ENCODE peak calls at places on chromosomes 7 and 10, in five cellular contexts. R, Z, E, M and I are unnamed samples.

GRCh38 chr7:38775503-38775902 is 133.5 kb downstream of the VPS41 start:
- DNase-seq in R (no peak), M (no peak), Z (peak; percentile 55), E (no peak), I (no peak)

GRCh38 chr7:1042161-1042833 is 2.0 kb upstream of the GPR146 start:
- DNase-seq in E (no peak), M (no peak), Z (no peak), R (no peak), I (peak; percentile 74)

GRCh38 chr10:104735036-104735435 is 93.9 kb downstream of the SORCS3 start:
- DNase-seq in E (no peak), Z (peak; percentile 59), M (peak; percentile 64), R (no peak), I (no peak)

GRCh38 chr7:112986256-112987031 is 100.2 kb downstream of the GPR85 start:
- DNase-seq in R (no peak), M (no peak), E (no peak), Z (no peak), I (no peak)

GRCh38 chr7:76063525-76063924 is 15.6 kb downstream of the MDH2 start:
- DNase-seq in R (no peak), Z (no peak), M (no peak), E (no peak), I (peak; percentile 58)

GRCh38 chr7:27111753-27112277 is 9.3 kb upstream of the HOXA2 start:
- DNase-seq in R (no peak), M (no peak), Z (no peak), E (no peak), I (no peak)

GRCh38 chr10:114603943-114604342 is 54.1 kb downstream of the ABLIM1 start:
- DNase-seq in R (no peak), M (no peak), Z (no peak), E (no peak), I (no peak)

GRCh38 chr7:150451097-150451793 is 815 bp downstream of the GIMAP8 start:
- DNase-seq in R (no peak), E (no peak), Z (no peak), M (no peak), I (peak; percentile 94)

GRCh38 chr7:115499966-115500365 is 530.6 kb downstream of the TFEC start:
- DNase-seq in R (no peak), M (no peak), Z (no peak), E (no peak), I (no peak)

DNA sequence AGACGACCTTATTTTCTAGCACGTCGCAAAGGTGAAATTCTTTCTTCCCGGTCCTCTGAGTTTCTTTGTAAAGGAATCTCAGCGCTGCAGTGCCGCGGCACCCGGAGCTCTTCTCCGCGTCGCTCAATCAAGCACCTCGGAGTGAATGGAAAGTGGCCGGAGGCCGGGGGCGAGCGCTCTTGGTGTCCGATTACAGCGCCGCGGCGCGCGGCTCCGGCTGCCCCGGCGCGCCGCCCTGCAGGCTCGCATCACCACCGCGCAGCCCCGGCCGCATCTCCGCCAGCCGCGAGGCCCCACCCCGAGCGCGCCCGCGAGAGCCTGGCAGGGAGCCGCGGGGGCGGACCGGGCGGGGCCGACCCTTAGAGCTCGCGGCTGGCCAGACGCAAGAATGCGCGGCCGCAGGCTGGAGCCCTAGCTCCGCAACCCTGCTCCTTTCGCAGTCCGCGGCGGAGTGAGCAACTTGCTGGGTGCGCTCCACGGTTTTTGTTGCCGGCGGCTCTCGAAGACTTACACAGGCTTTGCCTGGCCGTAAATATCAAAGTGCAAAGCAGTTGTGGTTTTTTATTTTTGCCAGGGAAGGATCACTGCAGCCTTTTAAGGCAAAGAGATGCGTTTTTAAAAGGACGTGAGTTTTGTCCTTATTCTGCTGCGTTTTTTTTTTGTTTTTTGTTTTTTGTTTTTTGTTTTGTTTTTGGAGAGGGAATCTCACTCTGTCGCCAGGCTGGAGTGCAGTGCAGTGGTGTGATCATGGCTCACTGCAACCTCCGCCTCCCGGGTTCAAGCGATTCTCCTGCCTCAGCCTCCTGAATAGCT is at the start of gene SEMA3C:
- DNase-seq in E (peak; percentile 65), R (peak; percentile 78), Z (peak; percentile 94), M (peak; percentile 87), I (peak; percentile 91)
- TF ChIP-seq POLR2AphosphoS5 in E (no peak), R (peak; percentile 84), Z (peak; percentile 38), M (peak; percentile 62), I (peak; percentile 58)

GRCh38 chr10:117762126-117762818 is 219.7 kb downstream of the EMX2 start:
- DNase-seq in E (no peak), M (no peak), R (no peak), Z (no peak), I (no peak)
- H3K4me1 ChIP-seq in E (no peaks in the 10 kb centered on the region), M (no peaks in the 10 kb centered on the region), R (no peaks in the 10 kb centered on the region), Z (no peaks in the 10 kb centered on the region), I (no peaks in the 10 kb centered on the region)

DNA sequence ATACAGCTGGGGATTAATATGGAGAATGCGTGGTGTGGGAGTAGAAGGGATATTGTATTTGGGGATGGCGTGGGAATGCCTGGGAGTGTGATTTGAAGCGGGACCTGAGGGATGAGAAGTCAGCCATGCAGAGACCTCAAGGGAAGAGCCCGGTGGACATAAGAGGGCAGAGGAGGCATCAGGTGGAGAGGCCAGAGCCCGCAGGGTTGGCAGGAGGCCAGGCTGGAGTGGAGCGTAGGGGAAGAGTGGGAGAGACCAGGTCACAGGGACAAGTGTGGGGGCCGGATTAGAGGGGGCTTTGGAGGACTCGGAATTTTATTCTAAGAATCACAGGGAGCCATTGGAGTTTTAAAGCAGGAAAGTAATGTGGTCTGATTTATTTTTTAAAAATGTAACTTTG is 2.0 kb downstream of the NDUFB2 start:
- DNase-seq in Z (no peak), E (no peak), R (no peak), M (no peak), I (no peak)
- H3K4me3 ChIP-seq in Z (no peak overlapping the region), E (no peak overlapping the region), R (no peak overlapping the region), M (no peak overlapping the region), I (no peak overlapping the region)

DNA sequence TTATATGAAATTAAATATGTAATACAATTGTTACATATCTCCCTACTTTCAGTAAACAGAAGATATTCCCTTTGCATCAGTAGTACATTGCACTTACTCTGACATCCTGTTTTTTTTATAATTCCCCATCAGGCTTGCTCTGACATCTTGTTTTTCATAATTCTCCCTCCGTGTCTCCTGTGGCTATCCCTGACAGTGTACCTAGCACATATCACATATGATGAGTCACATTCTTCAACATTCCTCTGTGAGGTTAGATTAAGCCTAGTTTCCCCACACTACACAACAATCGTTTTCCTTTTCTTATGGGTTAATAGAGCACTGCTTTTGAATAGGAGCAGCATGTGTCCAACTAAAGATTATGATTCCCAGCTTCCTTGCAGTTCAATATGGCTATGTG is 250.6 kb upstream of the NPVF start:
- DNase-seq in R (no peak), E (no peak), M (no peak), Z (no peak), I (no peak)
- TF ChIP-seq POLR2AphosphoS5 in R (no peak), E (no peak), M (no peak), Z (no peak), I (no peak)

GRCh38 chr10:3777876-3778707 is 6.9 kb downstream of the KLF6 start:
- DNase-seq in Z (no peak), E (no peak), M (no peak), R (no peak), I (no peak)

GRCh38 chr10:3780056-3780765 is 4.8 kb downstream of the KLF6 start:
- DNase-seq in M (no peak), R (no peak), Z (no peak), E (no peak), I (peak; percentile 74)

GRCh38 chr10:3780766-3781457 is 4.1 kb downstream of the KLF6 start:
- DNase-seq in Z (no peak), R (no peak), E (no peak), M (no peak), I (peak; percentile 83)

GRCh38 chr10:3778708-3779108 is 6.3 kb downstream of the KLF6 start:
- DNase-seq in M (no peak), E (no peak), Z (no peak), R (no peak), I (no peak)

GRCh38 chr10:3779146-3779707 is 5.8 kb downstream of the KLF6 start:
- DNase-seq in M (no peak), E (no peak), Z (no peak), R (no peak), I (peak; percentile 75)
- H3K4me1 ChIP-seq in M (peaks cover 8% of the 10 kb centered on the region), E (peaks cover 49% of the 10 kb centered on the region), Z (peaks cover 38% of the 10 kb centered on the region), R (peaks cover 89% of the 10 kb centered on the region), I (peaks cover 82% of the 10 kb centered on the region)

GRCh38 chr7:128251337-128251736 is 10.3 kb downstream of the LEP start:
- DNase-seq in E (no peak), R (no peak), M (no peak), Z (no peak), I (no peak)

GRCh38 chr7:128243273-128243672 is 2.2 kb downstream of the LEP start:
- DNase-seq in M (no peak), R (no peak), E (no peak), Z (no peak), I (no peak)

GRCh38 chr7:128247108-128247507 is 6.0 kb downstream of the LEP start:
- DNase-seq in E (no peak), M (no peak), Z (no peak), R (no peak), I (no peak)

GRCh38 chr7:128244861-128245260 is 3.8 kb downstream of the LEP start:
- DNase-seq in E (no peak), R (no peak), M (no peak), Z (no peak), I (no peak)

GRCh38 chr7:128247640-128248194 is 6.6 kb downstream of the LEP start:
- DNase-seq in R (peak; percentile 18), Z (no peak), M (no peak), E (no peak), I (no peak)
- H3K4me3 ChIP-seq in R (no peak overlapping the region), Z (no peak overlapping the region), M (no peak overlapping the region), E (no peak overlapping the region), I (no peak overlapping the region)

GRCh38 chr10:122112625-122113160 is 123.7 kb downstream of the TACC2 start:
- DNase-seq in R (peak; percentile 72), Z (peak; percentile 86), M (peak; percentile 80), E (peak; percentile 77), I (peak; percentile 78)
- TF ChIP-seq POLR2AphosphoS5 in R (peak; percentile 90), Z (peak; percentile 39), M (peak; percentile 29), E (no peak), I (peak; percentile 63)

GRCh38 chr10:110416776-110417732 is 80.7 kb upstream of the DUSP5 start:
- DNase-seq in E (no peak), R (no peak), Z (no peak), M (no peak), I (no peak)
- H3K4me1 ChIP-seq in E (peaks cover 30% of the 10 kb centered on the region), R (peaks cover 84% of the 10 kb centered on the region), Z (peaks cover 6% of the 10 kb centered on the region), M (no peaks in the 10 kb centered on the region), I (peaks cover 28% of the 10 kb centered on the region)